ENCODE peak calls at places on chromosomes 6 and 20, in six cellular contexts. One of them, this sample, is unnamed.

GRCh38 chr6:53347250-53347920 is 1.4 kb downstream of the ELOVL5 start:
- DNase-seq in NT2/D1: no peak
- DNase-seq in gastrocnemius medialis: no peak
- DNase-seq in BJ: no peak
- DNase-seq in AG04450: no peak
- DNase-seq in trophoblast cell: peak; percentile 44
- DNase-seq in this sample: no peak

GRCh38 chr6:48135352-48136084 is 24.5 kb upstream of the PTCHD4 start:
- DNase-seq in NT2/D1: no peak
- DNase-seq in gastrocnemius medialis: no peak
- DNase-seq in BJ: peak; percentile 77
- DNase-seq in AG04450: no peak
- DNase-seq in trophoblast cell: peak; percentile 78
- DNase-seq in this sample: no peak

GRCh38 chr6:6788394-6789020 is 200.0 kb downstream of the LY86 start:
- DNase-seq in NT2/D1: no peak
- DNase-seq in gastrocnemius medialis: peak; percentile 40
- DNase-seq in BJ: no peak
- DNase-seq in AG04450: no peak
- DNase-seq in trophoblast cell: peak; percentile 50
- DNase-seq in this sample: no peak

GRCh38 chr6:37176268-37177082 is 6.5 kb downstream of the PIM1 start:
- DNase-seq in NT2/D1: no peak
- DNase-seq in gastrocnemius medialis: no peak
- DNase-seq in BJ: no peak
- DNase-seq in AG04450: no peak
- DNase-seq in trophoblast cell: no peak
- DNase-seq in this sample: no peak

GRCh38 chr20:41655966-41656685 is 37.9 kb upstream of the CHD6 start:
- DNase-seq in NT2/D1: no peak
- DNase-seq in gastrocnemius medialis: no peak
- DNase-seq in BJ: no peak
- DNase-seq in AG04450: no peak
- DNase-seq in trophoblast cell: no peak
- DNase-seq in this sample: no peak

GRCh38 chr6:1686117-1687098 is 76.7 kb downstream of the FOXC1 start:
- DNase-seq in NT2/D1: no peak
- DNase-seq in gastrocnemius medialis: no peak
- DNase-seq in BJ: peak; percentile 99
- DNase-seq in AG04450: peak; percentile 77
- DNase-seq in trophoblast cell: peak; percentile 71
- DNase-seq in this sample: no peak

GRCh38 chr6:31332637-31333602 is 24.1 kb downstream of the HLA-B start:
- DNase-seq in NT2/D1: no peak
- DNase-seq in gastrocnemius medialis: no peak
- DNase-seq in BJ: no peak
- DNase-seq in AG04450: no peak
- DNase-seq in trophoblast cell: no peak
- DNase-seq in this sample: no peak

GRCh38 chr6:70103798-70104197 is 199.1 kb downstream of the COL9A1 start:
- DNase-seq in NT2/D1: no peak
- DNase-seq in gastrocnemius medialis: no peak
- DNase-seq in BJ: no peak
- DNase-seq in AG04450: no peak
- DNase-seq in trophoblast cell: peak; percentile 8
- DNase-seq in this sample: no peak

GRCh38 chr6:29764422-29765196 is 41.4 kb downstream of the HLA-F start:
- DNase-seq in NT2/D1: no peak
- DNase-seq in gastrocnemius medialis: no peak
- DNase-seq in BJ: no peak
- DNase-seq in AG04450: no peak
- DNase-seq in trophoblast cell: no peak
- DNase-seq in this sample: no peak

GRCh38 chr6:74534485-74535211 is 671.2 kb downstream of the COL12A1 start:
- DNase-seq in NT2/D1: no peak
- DNase-seq in gastrocnemius medialis: no peak
- DNase-seq in BJ: peak; percentile 46
- DNase-seq in AG04450: peak; percentile 23
- DNase-seq in trophoblast cell: no peak
- DNase-seq in this sample: no peak

GRCh38 chr6:92043782-92044181 is 1375.6 kb downstream of the EPHA7 start:
- DNase-seq in NT2/D1: no peak
- DNase-seq in gastrocnemius medialis: no peak
- DNase-seq in BJ: no peak
- DNase-seq in AG04450: no peak
- DNase-seq in trophoblast cell: no peak
- DNase-seq in this sample: no peak

GRCh38 chr20:32709528-32710121 is 33.6 kb downstream of the COMMD7 start:
- DNase-seq in NT2/D1: no peak
- DNase-seq in gastrocnemius medialis: no peak
- DNase-seq in BJ: no peak
- DNase-seq in AG04450: no peak
- DNase-seq in trophoblast cell: no peak
- DNase-seq in this sample: no peak

GRCh38 chr6:15077006-15077405 is 168.9 kb upstream of the JARID2 start:
- DNase-seq in NT2/D1: no peak
- DNase-seq in gastrocnemius medialis: no peak
- DNase-seq in BJ: no peak
- DNase-seq in AG04450: no peak
- DNase-seq in trophoblast cell: peak; percentile 71
- DNase-seq in this sample: no peak

GRCh38 chr6:145139451-145139850 is 595.9 kb downstream of the EPM2A start:
- DNase-seq in NT2/D1: no peak
- DNase-seq in gastrocnemius medialis: no peak
- DNase-seq in BJ: no peak
- DNase-seq in AG04450: no peak
- DNase-seq in trophoblast cell: no peak
- DNase-seq in this sample: no peak

GRCh38 chr20:62754122-62754990 is 41.9 kb upstream of the MRGBP start:
- DNase-seq in NT2/D1: no peak
- DNase-seq in gastrocnemius medialis: no peak
- DNase-seq in BJ: no peak
- DNase-seq in AG04450: no peak
- DNase-seq in trophoblast cell: no peak
- DNase-seq in this sample: no peak

GRCh38 chr20:62752181-62752670 is 43.6 kb downstream of the NTSR1 start:
- DNase-seq in NT2/D1: no peak
- DNase-seq in gastrocnemius medialis: no peak
- DNase-seq in BJ: no peak
- DNase-seq in AG04450: no peak
- DNase-seq in trophoblast cell: no peak
- DNase-seq in this sample: no peak

GRCh38 chr20:62753626-62754025 is 42.6 kb upstream of the MRGBP start:
- DNase-seq in NT2/D1: no peak
- DNase-seq in gastrocnemius medialis: no peak
- DNase-seq in BJ: no peak
- DNase-seq in AG04450: no peak
- DNase-seq in trophoblast cell: no peak
- DNase-seq in this sample: no peak

GRCh38 chr20:62751551-62752150 is 43.0 kb downstream of the NTSR1 start:
- DNase-seq in NT2/D1: no peak
- DNase-seq in gastrocnemius medialis: no peak
- DNase-seq in BJ: no peak
- DNase-seq in AG04450: no peak
- DNase-seq in trophoblast cell: no peak
- DNase-seq in this sample: no peak

GRCh38 chr20:62752671-62753501 is 43.4 kb upstream of the MRGBP start:
- DNase-seq in NT2/D1: no peak
- DNase-seq in gastrocnemius medialis: no peak
- DNase-seq in BJ: no peak
- DNase-seq in AG04450: peak; percentile 24
- DNase-seq in trophoblast cell: peak; percentile 10
- DNase-seq in this sample: no peak
- H3K27me3 ChIP-seq in NT2/D1: peaks cover 3% of the 10 kb centered on the region
- H3K27me3 ChIP-seq in gastrocnemius medialis: peaks cover 5% of the 10 kb centered on the region
- H3K27me3 ChIP-seq in BJ: peaks cover 3% of the 10 kb centered on the region
- H3K27me3 ChIP-seq in AG04450: peaks cover 3% of the 10 kb centered on the region
- H3K27me3 ChIP-seq in trophoblast cell: no peaks in the 10 kb centered on the region
- H3K27me3 ChIP-seq in this sample: peaks cover 45% of the 10 kb centered on the region

DNA sequence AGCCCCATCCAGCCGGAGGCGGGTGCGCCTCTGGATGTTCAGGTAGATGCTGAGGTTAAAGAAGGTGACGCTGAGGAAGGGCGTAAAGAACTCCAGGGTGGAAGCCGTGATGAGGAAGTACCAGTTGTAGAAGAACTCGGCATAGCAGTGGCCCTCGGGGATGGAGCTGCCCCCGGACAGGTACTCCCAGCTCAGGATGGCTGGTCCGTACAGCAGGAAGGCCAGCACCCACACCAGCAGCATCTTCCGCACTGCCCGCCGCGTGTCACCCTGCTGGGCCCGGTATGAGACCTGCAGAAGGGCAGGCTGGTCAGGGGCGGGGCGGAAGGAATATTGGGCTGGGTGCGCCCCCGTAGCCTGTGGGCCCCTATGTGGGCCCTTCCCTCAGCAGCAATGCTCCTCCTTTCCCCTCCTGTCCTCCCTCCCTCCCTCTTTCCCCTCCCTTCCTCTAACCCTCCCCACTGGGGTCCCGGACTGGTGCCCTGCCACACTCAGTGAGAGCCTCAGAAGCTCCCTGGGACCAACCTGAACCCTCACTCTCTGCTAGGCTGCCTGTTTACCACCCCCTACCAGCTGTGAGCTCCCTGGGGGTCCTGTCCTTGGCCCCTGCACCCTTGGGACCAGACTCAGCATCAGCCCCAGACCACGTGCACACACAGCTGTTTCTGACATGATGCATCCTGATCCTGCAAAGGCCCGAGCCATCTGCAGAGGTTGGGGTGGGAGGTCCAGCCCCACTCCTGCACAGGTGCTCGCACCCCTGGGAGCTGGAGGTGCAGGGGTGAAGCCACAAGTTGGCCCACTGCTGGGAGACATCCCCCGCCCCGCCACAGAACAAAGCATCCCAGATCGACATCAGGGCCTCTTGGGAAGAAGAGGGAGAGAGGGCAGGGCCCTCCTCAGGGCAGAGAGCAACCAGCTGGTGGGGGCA is 3.2 kb downstream of the HRH3 start:
- DNase-seq in NT2/D1: no peak
- DNase-seq in gastrocnemius medialis: no peak
- DNase-seq in BJ: no peak
- DNase-seq in AG04450: no peak
- DNase-seq in trophoblast cell: no peak
- DNase-seq in this sample: no peak
- H3K27me3 ChIP-seq in NT2/D1: peaks cover 42% of the 10 kb centered on the region
- H3K27me3 ChIP-seq in gastrocnemius medialis: peaks cover 64% of the 10 kb centered on the region
- H3K27me3 ChIP-seq in BJ: peaks cover 26% of the 10 kb centered on the region
- H3K27me3 ChIP-seq in AG04450: peaks cover 57% of the 10 kb centered on the region
- H3K27me3 ChIP-seq in trophoblast cell: peaks cover 44% of the 10 kb centered on the region
- H3K27me3 ChIP-seq in this sample: peaks cover 89% of the 10 kb centered on the region

GRCh38 chr20:1964061-1964460 is 29.8 kb downstream of the PDYN start:
- DNase-seq in NT2/D1: no peak
- DNase-seq in gastrocnemius medialis: no peak
- DNase-seq in BJ: no peak
- DNase-seq in AG04450: no peak
- DNase-seq in trophoblast cell: no peak
- DNase-seq in this sample: no peak

GRCh38 chr20:1964659-1965405 is 29.0 kb downstream of the PDYN start:
- DNase-seq in NT2/D1: peak; percentile 64
- DNase-seq in gastrocnemius medialis: no peak
- DNase-seq in BJ: no peak
- DNase-seq in AG04450: no peak
- DNase-seq in trophoblast cell: no peak
- DNase-seq in this sample: no peak

GRCh38 chr20:1965520-1966278 is 28.2 kb downstream of the PDYN start:
- DNase-seq in NT2/D1: peak; percentile 77
- DNase-seq in gastrocnemius medialis: no peak
- DNase-seq in BJ: no peak
- DNase-seq in AG04450: peak; percentile 16
- DNase-seq in trophoblast cell: peak; percentile 73
- DNase-seq in this sample: peak; percentile 82

GRCh38 chr20:1971893-1972586 is 21.8 kb downstream of the PDYN start:
- DNase-seq in NT2/D1: no peak
- DNase-seq in gastrocnemius medialis: no peak
- DNase-seq in BJ: no peak
- DNase-seq in AG04450: no peak
- DNase-seq in trophoblast cell: no peak
- DNase-seq in this sample: no peak

DNA sequence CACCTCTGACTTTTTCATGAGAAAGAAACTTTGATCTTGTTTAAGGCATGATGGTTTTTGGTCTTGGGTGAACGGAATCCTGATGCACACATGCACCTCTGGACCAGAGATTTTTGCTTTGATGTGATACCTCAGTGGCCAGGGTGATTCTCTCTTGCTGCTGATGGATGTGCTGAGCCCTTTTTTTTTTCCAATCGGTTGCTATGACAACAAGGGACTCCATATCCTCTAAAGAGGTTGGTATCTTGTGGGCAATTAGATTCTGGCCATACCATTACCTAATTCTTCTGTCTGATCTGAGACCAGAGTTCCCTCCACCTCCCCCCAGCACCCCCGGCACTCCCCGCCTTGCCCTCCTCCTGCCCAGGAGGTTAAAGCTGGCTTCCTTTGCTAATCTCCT is 24.9 kb downstream of the PDYN start:
- DNase-seq in NT2/D1: no peak
- DNase-seq in gastrocnemius medialis: no peak
- DNase-seq in BJ: no peak
- DNase-seq in AG04450: no peak
- DNase-seq in trophoblast cell: no peak
- DNase-seq in this sample: no peak
- H3K27me3 ChIP-seq in NT2/D1: peaks cover 7% of the 10 kb centered on the region
- H3K27me3 ChIP-seq in gastrocnemius medialis: no peaks in the 10 kb centered on the region
- H3K27me3 ChIP-seq in BJ: peaks cover 20% of the 10 kb centered on the region
- H3K27me3 ChIP-seq in AG04450: peaks cover 38% of the 10 kb centered on the region
- H3K27me3 ChIP-seq in trophoblast cell: no peaks in the 10 kb centered on the region
- H3K27me3 ChIP-seq in this sample: peaks cover 33% of the 10 kb centered on the region

GRCh38 chr20:57805784-57806183 is 96.0 kb upstream of the PMEPA1 start:
- DNase-seq in NT2/D1: no peak
- DNase-seq in gastrocnemius medialis: no peak
- DNase-seq in BJ: no peak
- DNase-seq in AG04450: no peak
- DNase-seq in trophoblast cell: peak; percentile 10
- DNase-seq in this sample: no peak
- H3K27me3 ChIP-seq in NT2/D1: no peaks in the 10 kb centered on the region
- H3K27me3 ChIP-seq in gastrocnemius medialis: no peaks in the 10 kb centered on the region
- H3K27me3 ChIP-seq in BJ: peaks cover 11% of the 10 kb centered on the region
- H3K27me3 ChIP-seq in AG04450: peaks cover 19% of the 10 kb centered on the region
- H3K27me3 ChIP-seq in trophoblast cell: no peaks in the 10 kb centered on the region
- H3K27me3 ChIP-seq in this sample: no peaks in the 10 kb centered on the region

GRCh38 chr20:62688083-62688482 is 20.6 kb upstream of the NTSR1 start:
- DNase-seq in NT2/D1: no peak
- DNase-seq in gastrocnemius medialis: no peak
- DNase-seq in BJ: no peak
- DNase-seq in AG04450: no peak
- DNase-seq in trophoblast cell: no peak
- DNase-seq in this sample: no peak

GRCh38 chr20:62688855-62689460 is 19.7 kb upstream of the NTSR1 start:
- DNase-seq in NT2/D1: no peak
- DNase-seq in gastrocnemius medialis: no peak
- DNase-seq in BJ: no peak
- DNase-seq in AG04450: no peak
- DNase-seq in trophoblast cell: no peak
- DNase-seq in this sample: no peak

GRCh38 chr20:62692176-62692575 is 16.5 kb upstream of the NTSR1 start:
- DNase-seq in NT2/D1: no peak
- DNase-seq in gastrocnemius medialis: no peak
- DNase-seq in BJ: no peak
- DNase-seq in AG04450: no peak
- DNase-seq in trophoblast cell: no peak
- DNase-seq in this sample: no peak

GRCh38 chr20:62691485-62691884 is 17.2 kb upstream of the NTSR1 start:
- DNase-seq in NT2/D1: no peak
- DNase-seq in gastrocnemius medialis: no peak
- DNase-seq in BJ: no peak
- DNase-seq in AG04450: no peak
- DNase-seq in trophoblast cell: no peak
- DNase-seq in this sample: no peak

GRCh38 chr20:62689861-62690644 is 18.6 kb upstream of the NTSR1 start:
- DNase-seq in NT2/D1: no peak
- DNase-seq in gastrocnemius medialis: no peak
- DNase-seq in BJ: no peak
- DNase-seq in AG04450: no peak
- DNase-seq in trophoblast cell: no peak
- DNase-seq in this sample: no peak
- H3K27me3 ChIP-seq in NT2/D1: no peaks in the 10 kb centered on the region
- H3K27me3 ChIP-seq in gastrocnemius medialis: peaks cover 21% of the 10 kb centered on the region
- H3K27me3 ChIP-seq in BJ: peaks cover 2% of the 10 kb centered on the region
- H3K27me3 ChIP-seq in AG04450: peaks cover 29% of the 10 kb centered on the region
- H3K27me3 ChIP-seq in trophoblast cell: no peaks in the 10 kb centered on the region
- H3K27me3 ChIP-seq in this sample: peaks cover 85% of the 10 kb centered on the region